ENCODE peak calls at places on chromosomes 4 and X, in six cellular contexts. One of them, this sample, is unnamed.
A peak's percentile ranks its signal among the peaks of the same experiment; 100 is the strongest.

GRCh38 chr4:74133786-74134499 is 24.0 kb upstream of the MTHFD2L start:
- DNase-seq in PC-9: peak; percentile 56
- DNase-seq in sigmoid colon: peak; percentile 84
- DNase-seq in left ventricle myocardium inferior: peak; percentile 48
- DNase-seq in Karpas-422: peak; percentile 87
- DNase-seq in pancreas: peak; percentile 79
- DNase-seq in this sample: peak; percentile 74

GRCh38 chrX:136275553-136275952 is 24.4 kb upstream of the MAP7D3 start:
- DNase-seq in PC-9: no peak
- DNase-seq in sigmoid colon: no peak
- DNase-seq in left ventricle myocardium inferior: no peak
- DNase-seq in Karpas-422: no peak
- DNase-seq in pancreas: no peak
- DNase-seq in this sample: no peak

GRCh38 chr4:2732526-2732925 is 23.6 kb downstream of the TNIP2 start:
- DNase-seq in PC-9: no peak
- DNase-seq in sigmoid colon: peak; percentile 60
- DNase-seq in left ventricle myocardium inferior: no peak
- DNase-seq in Karpas-422: no peak
- DNase-seq in pancreas: no peak
- DNase-seq in this sample: peak; percentile 12

GRCh38 chr4:41304221-41304620 is 47.5 kb downstream of the UCHL1 start:
- DNase-seq in PC-9: no peak
- DNase-seq in sigmoid colon: no peak
- DNase-seq in left ventricle myocardium inferior: no peak
- DNase-seq in Karpas-422: no peak
- DNase-seq in pancreas: no peak
- DNase-seq in this sample: no peak

GRCh38 chr4:25271866-25272265 is 38.0 kb downstream of the PI4K2B start:
- DNase-seq in PC-9: no peak
- DNase-seq in sigmoid colon: no peak
- DNase-seq in left ventricle myocardium inferior: no peak
- DNase-seq in Karpas-422: no peak
- DNase-seq in pancreas: no peak
- DNase-seq in this sample: no peak

GRCh38 chr4:108155373-108155772 is 13.4 kb downstream of the LEF1 start:
- DNase-seq in PC-9: no peak
- DNase-seq in sigmoid colon: no peak
- DNase-seq in left ventricle myocardium inferior: no peak
- DNase-seq in Karpas-422: no peak
- DNase-seq in pancreas: no peak
- DNase-seq in this sample: no peak

GRCh38 chr4:174396599-174396998 is 112.9 kb downstream of the CEP44 start:
- DNase-seq in PC-9: no peak
- DNase-seq in sigmoid colon: no peak
- DNase-seq in left ventricle myocardium inferior: no peak
- DNase-seq in Karpas-422: no peak
- DNase-seq in pancreas: no peak
- DNase-seq in this sample: no peak

GRCh38 chr4:113837397-113837796 is 75.9 kb upstream of the CAMK2D start:
- DNase-seq in PC-9: no peak
- DNase-seq in sigmoid colon: no peak
- DNase-seq in left ventricle myocardium inferior: no peak
- DNase-seq in Karpas-422: peak; percentile 89
- DNase-seq in pancreas: no peak
- DNase-seq in this sample: no peak

GRCh38 chr4:33171873-33172550 is 2451.8 kb downstream of the PCDH7 start:
- DNase-seq in PC-9: no peak
- DNase-seq in sigmoid colon: no peak
- DNase-seq in left ventricle myocardium inferior: no peak
- DNase-seq in Karpas-422: no peak
- DNase-seq in pancreas: no peak
- DNase-seq in this sample: no peak

GRCh38 chrX:136528645-136529315 is 3.2 kb upstream of the VGLL1 start:
- DNase-seq in PC-9: peak; percentile 61
- DNase-seq in sigmoid colon: no peak
- DNase-seq in left ventricle myocardium inferior: no peak
- DNase-seq in Karpas-422: no peak
- DNase-seq in pancreas: no peak
- DNase-seq in this sample: no peak

GRCh38 chrX:13194291-13195103 is 125.4 kb downstream of the ATXN3L start:
- DNase-seq in PC-9: no peak
- DNase-seq in sigmoid colon: no peak
- DNase-seq in left ventricle myocardium inferior: no peak
- DNase-seq in Karpas-422: no peak
- DNase-seq in pancreas: no peak
- DNase-seq in this sample: no peak

GRCh38 chr4:73864365-73864764 is 4.8 kb upstream of the CXCL1 start:
- DNase-seq in PC-9: peak; percentile 8
- DNase-seq in sigmoid colon: no peak
- DNase-seq in left ventricle myocardium inferior: no peak
- DNase-seq in Karpas-422: no peak
- DNase-seq in pancreas: no peak
- DNase-seq in this sample: no peak

GRCh38 chr4:77771566-77771965 is 47.6 kb downstream of the CNOT6L start:
- DNase-seq in PC-9: no peak
- DNase-seq in sigmoid colon: no peak
- DNase-seq in left ventricle myocardium inferior: no peak
- DNase-seq in Karpas-422: no peak
- DNase-seq in pancreas: no peak
- DNase-seq in this sample: no peak

GRCh38 chr4:3287972-3288570 is 4.8 kb upstream of the RGS12 start:
- DNase-seq in PC-9: no peak
- DNase-seq in sigmoid colon: peak; percentile 66
- DNase-seq in left ventricle myocardium inferior: no peak
- DNase-seq in Karpas-422: no peak
- DNase-seq in pancreas: no peak
- DNase-seq in this sample: peak; percentile 31

GRCh38 chrX:134603806-134604700 is 54.2 kb downstream of the PLAC1 start:
- DNase-seq in PC-9: no peak
- DNase-seq in sigmoid colon: no peak
- DNase-seq in left ventricle myocardium inferior: no peak
- DNase-seq in Karpas-422: no peak
- DNase-seq in pancreas: no peak
- DNase-seq in this sample: peak; percentile 41

GRCh38 chr4:152114562-152114961 is 353.8 kb upstream of the GATB start:
- DNase-seq in PC-9: no peak
- DNase-seq in sigmoid colon: no peak
- DNase-seq in left ventricle myocardium inferior: no peak
- DNase-seq in Karpas-422: no peak
- DNase-seq in pancreas: no peak
- DNase-seq in this sample: no peak

GRCh38 chr4:144343143-144343755 is 202.7 kb upstream of the GYPA start:
- DNase-seq in PC-9: no peak
- DNase-seq in sigmoid colon: no peak
- DNase-seq in left ventricle myocardium inferior: no peak
- DNase-seq in Karpas-422: no peak
- DNase-seq in pancreas: no peak
- DNase-seq in this sample: no peak

GRCh38 chrX:46927718-46928117 is 15.5 kb downstream of the JADE3 start:
- DNase-seq in PC-9: no peak
- DNase-seq in sigmoid colon: no peak
- DNase-seq in left ventricle myocardium inferior: no peak
- DNase-seq in Karpas-422: no peak
- DNase-seq in pancreas: no peak
- DNase-seq in this sample: no peak

DNA sequence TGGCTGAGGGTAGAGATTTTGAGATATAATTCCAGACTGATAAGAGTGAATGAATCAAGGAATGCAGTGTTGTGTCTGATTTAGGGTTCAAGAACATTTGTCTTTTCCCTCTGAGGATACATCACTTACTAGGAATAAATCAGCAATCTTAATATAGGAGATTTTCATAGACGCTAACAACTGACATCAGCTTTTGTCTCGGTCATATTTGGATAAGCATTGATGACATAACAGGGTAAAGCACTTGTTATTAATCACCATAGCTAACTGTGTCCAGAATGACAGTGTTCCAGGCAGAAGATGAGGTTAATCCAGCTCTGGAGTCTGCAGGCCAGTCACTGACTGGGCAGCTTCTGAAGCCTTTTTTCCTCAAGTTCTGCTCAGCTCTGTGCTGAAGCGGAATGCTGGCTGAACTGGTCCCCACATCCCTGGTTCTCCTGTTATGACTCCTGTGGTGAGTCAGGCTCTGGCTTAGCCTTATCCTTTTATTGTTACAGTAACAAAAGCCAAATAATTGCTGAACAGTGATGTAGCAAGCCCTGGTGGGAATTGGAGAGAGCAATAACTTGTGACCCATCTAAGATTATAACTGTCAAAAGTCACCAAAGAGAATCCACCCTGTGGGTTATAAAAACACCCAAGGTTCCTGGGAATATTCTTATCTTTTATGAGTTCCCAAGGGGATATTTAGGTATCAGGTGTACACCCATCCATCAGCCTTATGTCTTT is 41.8 kb downstream of the FNIP2 start:
- DNase-seq in PC-9: peak; percentile 69
- DNase-seq in sigmoid colon: peak; percentile 92
- DNase-seq in left ventricle myocardium inferior: peak; percentile 35
- DNase-seq in Karpas-422: no peak
- DNase-seq in pancreas: peak; percentile 40
- DNase-seq in this sample: peak; percentile 28
- H3K27me3 ChIP-seq in PC-9: no peaks in the 10 kb centered on the region
- H3K27me3 ChIP-seq in sigmoid colon: no peaks in the 10 kb centered on the region
- H3K27me3 ChIP-seq in left ventricle myocardium inferior: no peaks in the 10 kb centered on the region
- H3K27me3 ChIP-seq in Karpas-422: no peaks in the 10 kb centered on the region
- H3K27me3 ChIP-seq in pancreas: no peaks in the 10 kb centered on the region
- H3K27me3 ChIP-seq in this sample: no peaks in the 10 kb centered on the region

DNA sequence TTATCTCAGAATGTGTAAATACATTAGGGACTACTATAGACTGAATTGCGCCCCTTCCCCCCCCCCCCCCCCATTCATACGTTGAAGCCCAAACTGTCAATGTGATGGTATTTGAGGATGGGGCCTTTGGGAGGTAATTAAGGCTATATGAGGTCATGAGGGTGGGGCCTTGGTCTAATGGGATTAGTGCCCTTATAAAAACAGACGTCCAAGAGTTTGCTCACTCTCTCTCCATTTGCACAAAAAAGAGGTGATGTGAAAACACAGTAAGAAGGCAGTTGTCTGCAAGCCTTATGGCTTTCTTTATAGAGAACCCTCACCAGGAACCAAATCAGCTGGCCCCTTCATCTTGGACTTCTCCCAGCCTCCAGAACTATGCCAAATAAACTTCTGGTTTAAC is 15.3 kb downstream of the SPACA5 start:
- DNase-seq in PC-9: no peak
- DNase-seq in sigmoid colon: no peak
- DNase-seq in left ventricle myocardium inferior: no peak
- DNase-seq in Karpas-422: peak; percentile 10
- DNase-seq in pancreas: no peak
- DNase-seq in this sample: no peak
- H3K27ac ChIP-seq in PC-9: no peak overlapping the region
- H3K27ac ChIP-seq in sigmoid colon: peak overlapping the region; percentile 81
- H3K27ac ChIP-seq in left ventricle myocardium inferior: peak overlapping the region; percentile 94
- H3K27ac ChIP-seq in Karpas-422: no peak overlapping the region
- H3K27ac ChIP-seq in pancreas: no peak overlapping the region
- H3K27ac ChIP-seq in this sample: no peak overlapping the region

GRCh38 chrX:40108084-40108958 is 10.6 kb upstream of the BCOR start:
- DNase-seq in PC-9: no peak
- DNase-seq in sigmoid colon: peak; percentile 84
- DNase-seq in left ventricle myocardium inferior: peak; percentile 42
- DNase-seq in Karpas-422: no peak
- DNase-seq in pancreas: peak; percentile 71
- DNase-seq in this sample: peak; percentile 61

GRCh38 chrX:40105791-40106676 is 8.3 kb upstream of the BCOR start:
- DNase-seq in PC-9: peak; percentile 48
- DNase-seq in sigmoid colon: peak; percentile 87
- DNase-seq in left ventricle myocardium inferior: peak; percentile 79
- DNase-seq in Karpas-422: peak; percentile 85
- DNase-seq in pancreas: peak; percentile 76
- DNase-seq in this sample: peak; percentile 78

GRCh38 chrX:40107291-40108083 is 9.7 kb upstream of the BCOR start:
- DNase-seq in PC-9: peak; percentile 53
- DNase-seq in sigmoid colon: peak; percentile 82
- DNase-seq in left ventricle myocardium inferior: peak; percentile 51
- DNase-seq in Karpas-422: no peak
- DNase-seq in pancreas: peak; percentile 70
- DNase-seq in this sample: peak; percentile 46

GRCh38 chrX:40105016-40105790 is 7.4 kb upstream of the BCOR start:
- DNase-seq in PC-9: peak; percentile 19
- DNase-seq in sigmoid colon: no peak
- DNase-seq in left ventricle myocardium inferior: peak; percentile 52
- DNase-seq in Karpas-422: peak; percentile 73
- DNase-seq in pancreas: no peak
- DNase-seq in this sample: peak; percentile 38

DNA sequence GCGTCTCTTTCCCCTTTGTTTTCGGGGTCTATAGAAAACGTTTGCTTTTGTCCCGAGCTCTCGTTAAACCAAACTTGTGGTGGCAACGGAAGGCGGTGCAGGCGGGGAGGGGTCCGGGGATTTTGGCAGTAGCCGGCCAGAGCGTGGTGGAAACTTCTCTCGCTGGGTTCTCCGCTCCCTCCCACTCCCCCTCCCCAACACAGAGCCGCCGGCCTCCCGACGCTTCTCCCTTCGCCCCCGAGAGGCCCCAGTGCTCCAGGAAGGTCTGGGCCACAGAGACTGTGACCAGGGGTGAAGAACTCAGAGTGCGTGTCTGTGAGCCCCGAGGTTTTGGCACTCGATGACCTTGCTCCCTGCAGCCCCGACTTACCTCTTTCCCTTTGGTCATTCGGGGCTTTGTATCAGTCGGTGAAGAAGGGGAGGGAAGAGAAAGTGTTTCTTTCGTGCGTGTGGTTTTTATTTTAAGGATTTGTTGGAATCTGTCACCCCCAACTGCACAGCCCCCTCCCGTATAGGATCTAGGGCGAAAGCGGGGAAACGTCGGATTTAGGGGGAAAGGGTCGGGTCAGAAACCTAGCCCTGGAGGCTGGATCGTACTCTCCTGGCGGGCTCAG is 9.0 kb upstream of the BCOR start:
- DNase-seq in PC-9: no peak
- DNase-seq in sigmoid colon: no peak
- DNase-seq in left ventricle myocardium inferior: no peak
- DNase-seq in Karpas-422: no peak
- DNase-seq in pancreas: no peak
- DNase-seq in this sample: no peak
- H3K27me3 ChIP-seq in PC-9: no peaks in the 10 kb centered on the region
- H3K27me3 ChIP-seq in sigmoid colon: no peaks in the 10 kb centered on the region
- H3K27me3 ChIP-seq in left ventricle myocardium inferior: no peaks in the 10 kb centered on the region
- H3K27me3 ChIP-seq in Karpas-422: no peaks in the 10 kb centered on the region
- H3K27me3 ChIP-seq in pancreas: no peaks in the 10 kb centered on the region
- H3K27me3 ChIP-seq in this sample: no peaks in the 10 kb centered on the region

DNA sequence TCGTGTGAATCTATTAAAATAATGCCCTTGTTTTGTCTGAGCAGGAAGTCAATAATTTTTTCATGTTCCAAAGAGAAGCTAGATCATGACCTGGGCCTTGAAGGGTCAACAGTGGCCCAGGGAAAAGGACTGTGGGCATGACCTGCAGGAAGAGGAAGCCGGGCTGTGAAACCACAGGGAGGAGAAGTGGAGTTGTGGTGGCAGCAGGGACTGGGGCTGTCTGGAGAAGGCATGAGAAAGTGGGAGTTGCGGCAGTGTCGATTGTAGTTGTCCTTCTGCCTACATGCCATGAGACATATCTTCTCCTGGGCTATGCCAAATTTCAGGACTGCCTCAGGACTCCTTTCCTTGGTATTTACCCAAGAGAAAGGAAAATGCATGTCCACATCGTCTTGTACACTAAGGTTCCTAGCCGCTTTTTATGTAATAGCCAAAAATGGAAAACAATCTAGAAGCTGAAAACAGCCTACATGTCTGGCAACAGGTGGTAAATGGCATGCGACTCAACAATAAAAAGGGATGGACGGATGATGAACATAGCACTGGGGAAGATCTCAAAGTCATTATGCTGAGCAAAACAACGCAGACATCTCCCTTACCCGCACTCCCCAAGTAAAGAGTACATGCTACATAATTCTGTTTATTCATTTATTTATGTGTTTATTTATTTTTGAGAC is 13.6 kb upstream of the PTTG2 start:
- DNase-seq in PC-9: no peak
- DNase-seq in sigmoid colon: no peak
- DNase-seq in left ventricle myocardium inferior: no peak
- DNase-seq in Karpas-422: no peak
- DNase-seq in pancreas: peak; percentile 45
- DNase-seq in this sample: no peak
- H3K27ac ChIP-seq in PC-9: no peak overlapping the region
- H3K27ac ChIP-seq in sigmoid colon: no peak overlapping the region
- H3K27ac ChIP-seq in left ventricle myocardium inferior: peak overlapping the region; percentile 52
- H3K27ac ChIP-seq in Karpas-422: no peak overlapping the region
- H3K27ac ChIP-seq in pancreas: no peak overlapping the region
- H3K27ac ChIP-seq in this sample: no peak overlapping the region

This sample was measured in ovary.